ENCODE peak calls at places on chromosomes 16 and 17, in seven cellular contexts. W, F, G, L, U, V and K are unnamed samples.

GRCh38 chr16:1698680-1699079 is 7.3 kb upstream of the MAPK8IP3 start:
- DNase-seq in W (no peak), F (no peak), G (no peak), L (no peak), U (no peak), V (no peak), K (no peak)

GRCh38 chr17:11205656-11206055 is 35.4 kb upstream of the SHISA6 start:
- DNase-seq in W (no peak), F (no peak), G (no peak), L (no peak), U (no peak), V (no peak), K (no peak)

GRCh38 chr17:29237476-29238132 is 9.1 kb upstream of the CRYBA1 start:
- DNase-seq in W (peak; percentile 76), F (no peak), G (no peak), L (peak; percentile 74), U (no peak), V (peak; percentile 46), K (peak; percentile 63)

GRCh38 chr17:56274491-56274890 is 121.2 kb downstream of the ANKFN1 start:
- DNase-seq in W (no peak), F (no peak), G (no peak), L (no peak), U (no peak), V (no peak), K (no peak)

GRCh38 chr17:15454328-15454727 is 13.1 kb downstream of the CDRT4 start:
- DNase-seq in W (no peak), F (no peak), G (no peak), L (no peak), U (no peak), V (no peak), K (no peak)

GRCh38 chr16:57146735-57147134 is 39.1 kb downstream of the PSME3IP1 start:
- DNase-seq in W (no peak), F (no peak), G (no peak), L (no peak), U (no peak), V (peak; percentile 15), K (peak; percentile 25)

GRCh38 chr17:2398655-2399571 is 1.9 kb downstream of the MNT start:
- DNase-seq in W (peak; percentile 79), F (peak; percentile 77), G (peak; percentile 24), L (peak; percentile 76), U (no peak), V (peak; percentile 77), K (peak; percentile 84)

GRCh38 chr16:87498324-87499188 is 5.7 kb upstream of the ZCCHC14 start:
- DNase-seq in W (no peak), F (no peak), G (no peak), L (no peak), U (no peak), V (no peak), K (no peak)

GRCh38 chr17:36500745-36501225 is 14.3 kb downstream of the ZNHIT3 start:
- DNase-seq in W (no peak), F (no peak), G (no peak), L (peak; percentile 21), U (no peak), V (no peak), K (no peak)

GRCh38 chr16:12959072-12959471 is 57.7 kb downstream of the SHISA9 start:
- DNase-seq in W (no peak), F (no peak), G (no peak), L (no peak), U (no peak), V (no peak), K (no peak)

GRCh38 chr16:13113786-13114185 is 212.4 kb downstream of the SHISA9 start:
- DNase-seq in W (no peak), F (no peak), G (no peak), L (no peak), U (no peak), V (no peak), K (no peak)

GRCh38 chr16:57775661-57776469 is 26.4 kb downstream of the KIFC3 start:
- DNase-seq in W (peak; percentile 27), F (peak; percentile 88), G (no peak), L (no peak), U (peak; percentile 63), V (no peak), K (no peak)

GRCh38 chr16:72794986-72795385 is 252.9 kb downstream of the ZFHX3 start:
- DNase-seq in W (no peak), F (no peak), G (no peak), L (no peak), U (no peak), V (no peak), K (no peak)

GRCh38 chr17:28749516-28750177 is 5.8 kb downstream of the TRAF4 start:
- DNase-seq in W (no peak), F (no peak), G (no peak), L (no peak), U (no peak), V (no peak), K (no peak)

GRCh38 chr17:39244016-39244599 is 18.4 kb upstream of the STAC2 start:
- DNase-seq in W (no peak), F (no peak), G (no peak), L (no peak), U (no peak), V (no peak), K (no peak)

GRCh38 chr17:14762736-14763479 is 462.0 kb downstream of the HS3ST3B1 start:
- DNase-seq in W (no peak), F (no peak), G (no peak), L (no peak), U (no peak), V (no peak), K (no peak)

GRCh38 chr17:65270499-65270898 is 133.3 kb downstream of the RGS9 start:
- DNase-seq in W (no peak), F (no peak), G (no peak), L (no peak), U (no peak), V (no peak), K (no peak)